ENCODE peak calls at places on chromosomes 7 and 10, in four cellular contexts. L, B, W and T are unnamed samples.

GRCh38 chr7:112366886-112367285 is 83.4 kb upstream of the IFRD1 start:
- DNase-seq in B (no peak), W (no peak), L (no peak), T (no peak)

GRCh38 chr7:127391591-127392181 is 822 bp downstream of the ZNF800 start:
- DNase-seq in W (no peak), L (no peak), B (no peak), T (peak; percentile 22)

GRCh38 chr10:92591550-92592140 is 1.3 kb upstream of the KIF11 start:
- DNase-seq in B (peak; percentile 75), W (peak; percentile 74), L (peak; percentile 89), T (peak; percentile 87)

GRCh38 chr10:25682203-25682950 is 251.7 kb upstream of the MYO3A start:
- DNase-seq in B (no peak), L (no peak), W (no peak), T (peak; percentile 19)

GRCh38 chr10:74738985-74739567 is 87.3 kb upstream of the KAT6B start:
- DNase-seq in L (no peak), W (peak; percentile 16), B (peak; percentile 94), T (no peak)

GRCh38 chr7:123917878-123918277 is 7.2 kb upstream of the SPAM1 start:
- DNase-seq in W (no peak), L (no peak), B (no peak), T (no peak)

GRCh38 chr7:128075536-128076095 is 44.4 kb upstream of the LRRC4 start:
- DNase-seq in B (no peak), L (no peak), W (no peak), T (no peak)

GRCh38 chr10:124697837-124698559 is 46.2 kb downstream of the FAM53B start:
- DNase-seq in W (no peak), L (no peak), B (no peak), T (no peak)

GRCh38 chr10:3935933-3936359 is 150.9 kb upstream of the KLF6 start:
- DNase-seq in W (no peak), L (no peak), B (no peak), T (no peak)

GRCh38 chr10:125407000-125407502 is 246.7 kb upstream of the CTBP2 start:
- DNase-seq in W (no peak), B (no peak), L (peak; percentile 18), T (no peak)

GRCh38 chr7:130356121-130356759 is 11.6 kb downstream of the CPA5 start:
- DNase-seq in L (peak; percentile 68), W (peak; percentile 57), B (no peak), T (peak; percentile 72)

GRCh38 chr10:112782176-112782907 is 167.7 kb upstream of the TCF7L2 start:
- DNase-seq in W (no peak), B (no peak), L (no peak), T (no peak)

GRCh38 chr7:135262623-135263320 is 29.1 kb downstream of the STRA8 start:
- DNase-seq in B (no peak), W (no peak), L (no peak), T (no peak)

GRCh38 chr7:94276797-94277196 is 117.9 kb upstream of the COL1A2 start:
- DNase-seq in W (no peak), L (no peak), B (no peak), T (no peak)

GRCh38 chr7:143487566-143487965 is 9.9 kb downstream of the TAS2R41 start:
- DNase-seq in L (no peak), W (peak; percentile 8), B (no peak), T (no peak)

GRCh38 chr7:13181221-13181620 is 493.8 kb downstream of the ARL4A start:
- DNase-seq in W (no peak), B (no peak), L (no peak), T (no peak)

GRCh38 chr7:13197501-13197900 is 510.1 kb downstream of the ARL4A start:
- DNase-seq in W (no peak), L (no peak), B (no peak), T (no peak)

GRCh38 chr7:106151459-106152312 is 39.6 kb upstream of the SYPL1 start:
- DNase-seq in B (no peak), W (no peak), L (no peak), T (no peak)

GRCh38 chr10:99555371-99556224 is 22.9 kb downstream of the NKX2-3 start:
- DNase-seq in L (no peak), W (no peak), B (peak; percentile 80), T (no peak)

GRCh38 chr7:82382276-82382675 is 61.3 kb downstream of the CACNA2D1 start:
- DNase-seq in L (no peak), W (no peak), B (no peak), T (peak; percentile 25)

GRCh38 chr7:141737118-141737835 is 881 bp upstream of the SSBP1 start:
- DNase-seq in B (no peak), L (no peak), W (peak; percentile 25), T (no peak)

GRCh38 chr7:33107136-33108066 is 1.8 kb downstream of the RP9 start:
- DNase-seq in W (peak; percentile 47), B (no peak), L (no peak), T (peak; percentile 70)

GRCh38 chr10:13271552-13272163 is 28.2 kb downstream of the PHYH start:
- DNase-seq in L (peak; percentile 32), B (no peak), W (peak; percentile 77), T (peak; percentile 86)

GRCh38 chr10:132520147-132520811 is 17.3 kb upstream of the INPP5A start:
- DNase-seq in L (no peak), B (no peak), W (no peak), T (peak; percentile 5)
- TF ChIP-seq ATF3 in L (no peak), B (no peak), W (no peak), T (no peak)

GRCh38 chr10:72261323-72262018 is 12.3 kb upstream of the DDIT4 start:
- DNase-seq in W (no peak), L (no peak), B (peak; percentile 90), T (no peak)
- TF ChIP-seq ATF3 in W (no peak), L (no peak), B (no peak), T (no peak)

GRCh38 chr7:139531094-139531493 is 7.6 kb downstream of the CLEC2L start:
- DNase-seq in W (no peak), L (no peak), B (no peak), T (no peak)
- TF ChIP-seq ATF3 in W (no peak), L (no peak), B (no peak), T (no peak)

GRCh38 chr7:5334671-5335070 is 51.9 kb downstream of the SLC29A4 start:
- DNase-seq in W (no peak), B (no peak), L (no peak), T (no peak)

GRCh38 chr7:5330288-5330687 is 47.5 kb downstream of the SLC29A4 start:
- DNase-seq in W (no peak), L (no peak), B (no peak), T (no peak)

GRCh38 chr7:5332579-5332978 is 49.8 kb downstream of the SLC29A4 start:
- DNase-seq in L (no peak), W (no peak), B (no peak), T (no peak)

GRCh38 chr7:5337047-5337446 is 54.3 kb downstream of the SLC29A4 start:
- DNase-seq in W (no peak), B (no peak), L (no peak), T (no peak)

GRCh38 chr7:5333121-5334050 is 50.6 kb downstream of the SLC29A4 start:
- DNase-seq in L (no peak), B (no peak), W (no peak), T (no peak)
- TF ChIP-seq ATF3 in L (no peak), B (no peak), W (no peak), T (no peak)

GRCh38 chr10:77010430-77010829 is 627.2 kb downstream of the KCNMA1 start:
- DNase-seq in W (no peak), L (no peak), B (no peak), T (no peak)
- TF ChIP-seq ATF3 in W (no peak), L (no peak), B (no peak), T (no peak)

GRCh38 chr7:27695096-27695495 is 32.4 kb upstream of the HIBADH start:
- DNase-seq in W (no peak), L (no peak), B (no peak), T (no peak)

GRCh38 chr7:27690649-27691048 is 28.0 kb upstream of the HIBADH start:
- DNase-seq in W (no peak), B (no peak), L (no peak), T (no peak)

GRCh38 chr7:27689878-27690164 is 27.1 kb upstream of the HIBADH start:
- DNase-seq in B (no peak), W (no peak), L (no peak), T (no peak)

GRCh38 chr7:27697861-27698430 is 35.3 kb upstream of the HIBADH start:
- DNase-seq in L (peak; percentile 8), B (peak; percentile 53), W (peak; percentile 39), T (no peak)

GRCh38 chr7:27693794-27694193 is 31.1 kb upstream of the HIBADH start:
- DNase-seq in B (no peak), W (peak; percentile 78), L (no peak), T (no peak)
- TF ChIP-seq ATF3 in B (no peak), W (peak; percentile 55), L (no peak), T (no peak)

GRCh38 chr7:3302681-3303320 is 1.7 kb downstream of the SDK1 start:
- DNase-seq in L (no peak), W (no peak), B (no peak), T (no peak)

GRCh38 chr7:3300651-3301471 is at the start of gene SDK1:
- DNase-seq in W (peak; percentile 73), L (peak; percentile 71), B (no peak), T (peak; percentile 89)

GRCh38 chr7:3301831-3302618 is 973 bp downstream of the SDK1 start:
- DNase-seq in W (peak; percentile 18), B (no peak), L (no peak), T (peak; percentile 43)

GRCh38 chr7:3301472-3301778 is 373 bp downstream of the SDK1 start:
- DNase-seq in W (no peak), L (no peak), B (no peak), T (no peak)

DNA sequence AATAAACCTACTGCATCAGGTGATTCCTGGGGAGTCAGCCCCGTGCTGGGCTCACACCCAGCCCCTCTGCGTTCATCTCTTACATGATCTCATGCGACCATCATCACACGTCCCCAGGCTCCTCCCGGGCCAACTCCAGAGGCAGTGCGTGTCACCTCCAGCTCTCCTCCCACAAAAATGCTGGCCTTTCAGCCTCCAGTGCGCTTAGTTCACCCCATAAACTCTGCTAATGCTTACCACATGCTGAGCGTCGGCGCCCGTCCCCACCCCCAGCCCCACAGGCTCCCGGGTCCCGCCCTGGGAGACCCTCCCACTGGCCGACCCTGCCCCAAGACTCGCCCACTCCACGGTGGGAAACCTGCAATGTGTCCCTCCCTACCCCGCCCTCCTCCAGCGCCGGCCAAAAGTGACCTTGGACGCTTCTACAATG is 816 bp upstream of the SDK1 start:
- DNase-seq in L (no peak), B (no peak), W (peak; percentile 3), T (peak; percentile 28)
- TF ChIP-seq ATF3 in L (no peak), B (no peak), W (no peak), T (no peak)

GRCh38 chr7:84536256-84536870 is 341.8 kb upstream of the SEMA3A start:
- DNase-seq in L (no peak), B (no peak), W (no peak), T (no peak)
- TF ChIP-seq ATF3 in L (no peak), B (no peak), W (no peak), T (no peak)

DNA sequence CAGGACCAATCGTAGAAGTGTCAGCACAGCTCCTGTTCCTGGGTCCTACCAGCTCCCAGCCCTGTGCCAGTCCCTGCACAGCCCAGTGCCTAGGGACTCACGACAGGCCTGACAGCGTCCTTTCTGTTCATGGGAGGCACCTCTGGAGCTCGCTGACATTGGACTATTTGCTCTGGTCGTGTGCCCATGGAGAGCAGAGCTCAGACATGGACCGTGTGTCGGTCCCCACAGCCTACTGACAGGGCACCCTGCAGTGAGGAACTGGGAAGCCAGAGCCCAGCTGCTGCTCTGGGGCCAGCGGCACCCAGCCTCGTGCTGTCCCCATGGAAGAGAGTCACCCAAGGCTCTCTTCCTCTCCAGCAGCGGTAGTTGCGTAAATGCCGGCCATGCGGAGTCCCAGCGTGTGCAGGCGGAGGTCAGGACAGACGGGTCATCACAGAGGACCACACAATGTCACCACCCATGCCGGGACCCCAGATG is 20.3 kb upstream of the ANTXRL start:
- DNase-seq in B (no peak), W (no peak), L (no peak), T (no peak)
- TF ChIP-seq ATF3 in B (no peak), W (no peak), L (no peak), T (no peak)